ENCODE peak calls at places on chromosomes 5 and 9, in seven cellular contexts. Z, A, J, C, B, Y and P are unnamed samples.

GRCh38 chr9:3246231-3246630 is 279.6 kb downstream of the RFX3 start:
- DNase-seq in Z (no peak), A (no peak), J (no peak), C (no peak), B (no peak), Y (no peak), P (no peak)

GRCh38 chr9:117180896-117181456 is 233.9 kb downstream of the ASTN2 start:
- DNase-seq in Z (no peak), A (no peak), J (no peak), C (no peak), B (no peak), Y (no peak), P (no peak)

GRCh38 chr9:12785251-12785880 is 10.5 kb downstream of the LURAP1L start:
- DNase-seq in Z (no peak), A (no peak), J (no peak), C (peak), B (no peak), Y (no peak), P (no peak)

GRCh38 chr5:10545084-10545483 is 18.8 kb upstream of the ANKRD33B start:
- DNase-seq in Z (no peak), A (no peak), J (no peak), C (no peak), B (no peak), Y (no peak), P (no peak)

GRCh38 chr9:136824496-136825225 is 16.9 kb downstream of the RABL6 start:
- DNase-seq in Z (no peak), A (no peak), J (no peak), C (no peak), B (no peak), Y (no peak), P (no peak)

GRCh38 chr5:151214614-151215545 is 9.0 kb downstream of the CCDC69 start:
- DNase-seq in Z (no peak), A (peak), J (no peak), C (no peak), B (no peak), Y (peak), P (peak)

GRCh38 chr5:135269828-135270545 is 129.0 kb downstream of the MACROH2A1 start:
- DNase-seq in Z (no peak), A (no peak), J (no peak), C (no peak), B (peak), Y (no peak), P (no peak)

GRCh38 chr5:179828756-179829421 is 8.2 kb downstream of the SQSTM1 start:
- DNase-seq in Z (no peak), A (no peak), J (no peak), C (no peak), B (no peak), Y (no peak), P (no peak)

GRCh38 chr9:35615981-35616680 is 2.1 kb downstream of the CD72 start:
- DNase-seq in Z (no peak), A (no peak), J (no peak), C (no peak), B (no peak), Y (no peak), P (no peak)

GRCh38 chr5:107321906-107322305 is 348.8 kb downstream of the EFNA5 start:
- DNase-seq in Z (no peak), A (no peak), J (no peak), C (no peak), B (no peak), Y (no peak), P (no peak)

GRCh38 chr9:112069318-112070169 is 105.6 kb downstream of the SUSD1 start:
- DNase-seq in Z (no peak), A (no peak), J (no peak), C (no peak), B (no peak), Y (no peak), P (peak)

GRCh38 chr9:34869390-34869789 is 88.7 kb upstream of the PHF24 start:
- DNase-seq in Z (no peak), A (no peak), J (no peak), C (no peak), B (no peak), Y (no peak), P (no peak)

GRCh38 chr5:113427871-113428574 is 6.8 kb downstream of the TSSK1B start:
- DNase-seq in Z (no peak), A (no peak), J (no peak), C (no peak), B (no peak), Y (no peak), P (no peak)

GRCh38 chr5:172788771-172789686 is 18.0 kb upstream of the DUSP1 start:
- DNase-seq in Z (no peak), A (no peak), J (no peak), C (peak), B (no peak), Y (no peak), P (no peak)

GRCh38 chr9:98159301-98159700 is 33.1 kb downstream of the CORO2A start:
- DNase-seq in Z (no peak), A (no peak), J (no peak), C (no peak), B (no peak), Y (no peak), P (no peak)

GRCh38 chr5:147037517-147038205 is 159.1 kb upstream of the PPP2R2B start:
- DNase-seq in Z (no peak), A (no peak), J (peak), C (no peak), B (no peak), Y (no peak), P (no peak)

GRCh38 chr5:96157077-96157780 is 195.6 kb upstream of the ELL2 start:
- DNase-seq in Z (no peak), A (no peak), J (no peak), C (no peak), B (no peak), Y (no peak), P (no peak)

GRCh38 chr9:37936965-37937364 is 33.0 kb upstream of the SLC25A51 start:
- DNase-seq in Z (no peak), A (no peak), J (no peak), C (no peak), B (peak), Y (no peak), P (no peak)

GRCh38 chr9:32571969-32572899 is 725 bp downstream of the NDUFB6 start:
- DNase-seq in Z (peak), A (peak), J (peak), C (peak), B (peak), Y (peak), P (peak)

GRCh38 chr9:31776471-31776870 is 608.0 kb upstream of the ACO1 start:
- DNase-seq in Z (peak), A (no peak), J (peak), C (peak), B (no peak), Y (no peak), P (no peak)

GRCh38 chr9:21070171-21070571 is 7.6 kb downstream of the IFNB1 start:
- DNase-seq in Z (no peak), A (no peak), J (no peak), C (no peak), B (peak), Y (no peak), P (no peak)